ENCODE peak calls at places on chromosome 19, in four cellular contexts. One of them, this sample, is unnamed.
A peak's percentile ranks its signal among the peaks of the same experiment; 100 is the strongest.

GRCh38 chr19:8256276-8257051 is 47.3 kb downstream of the CERS4 start:
- DNase-seq in IMR-90: no peak
- DNase-seq in breast epithelium: no peak
- DNase-seq in esophagus squamous epithelium: no peak
- DNase-seq in this sample: no peak

GRCh38 chr19:38977445-38978314 is 2.1 kb upstream of the FBXO17 start:
- DNase-seq in IMR-90: peak; percentile 50
- DNase-seq in breast epithelium: no peak
- DNase-seq in esophagus squamous epithelium: no peak
- DNase-seq in this sample: no peak

GRCh38 chr19:40674291-40674690 is 16.2 kb downstream of the NUMBL start:
- DNase-seq in IMR-90: no peak
- DNase-seq in breast epithelium: no peak
- DNase-seq in esophagus squamous epithelium: no peak
- DNase-seq in this sample: no peak

GRCh38 chr19:29119582-29119981 is 93.4 kb downstream of the UQCRFS1 start:
- DNase-seq in IMR-90: no peak
- DNase-seq in breast epithelium: no peak
- DNase-seq in esophagus squamous epithelium: no peak
- DNase-seq in this sample: no peak

GRCh38 chr19:3707868-3708206 is 347 bp upstream of the TJP3 start:
- DNase-seq in IMR-90: no peak
- DNase-seq in breast epithelium: no peak
- DNase-seq in esophagus squamous epithelium: no peak
- DNase-seq in this sample: no peak

GRCh38 chr19:53521373-53522202 is 16.4 kb upstream of the ZNF331 start:
- DNase-seq in IMR-90: no peak
- DNase-seq in breast epithelium: no peak
- DNase-seq in esophagus squamous epithelium: no peak
- DNase-seq in this sample: no peak

GRCh38 chr19:1069009-1069779 is 2.2 kb downstream of the ARHGAP45 start:
- DNase-seq in IMR-90: no peak
- DNase-seq in breast epithelium: no peak
- DNase-seq in esophagus squamous epithelium: no peak
- DNase-seq in this sample: peak; percentile 64

GRCh38 chr19:12664406-12665280 is 1.9 kb downstream of the MAN2B1 start:
- DNase-seq in IMR-90: no peak
- DNase-seq in breast epithelium: no peak
- DNase-seq in esophagus squamous epithelium: no peak
- DNase-seq in this sample: no peak

GRCh38 chr19:50202962-50203280 is 501 bp upstream of the MYH14 start:
- DNase-seq in IMR-90: no peak
- DNase-seq in breast epithelium: no peak
- DNase-seq in esophagus squamous epithelium: no peak
- DNase-seq in this sample: no peak

GRCh38 chr19:925087-925911 is 536 bp upstream of the ARID3A start:
- DNase-seq in IMR-90: peak; percentile 82
- DNase-seq in breast epithelium: peak; percentile 72
- DNase-seq in esophagus squamous epithelium: no peak
- DNase-seq in this sample: peak; percentile 97

GRCh38 chr19:39325778-39326680 is 5.4 kb upstream of the LRFN1 start:
- DNase-seq in IMR-90: peak; percentile 7
- DNase-seq in breast epithelium: no peak
- DNase-seq in esophagus squamous epithelium: no peak
- DNase-seq in this sample: no peak

GRCh38 chr19:29724741-29725140 is 9.7 kb upstream of the C19orf12 start:
- DNase-seq in IMR-90: no peak
- DNase-seq in breast epithelium: no peak
- DNase-seq in esophagus squamous epithelium: no peak
- DNase-seq in this sample: no peak

GRCh38 chr19:1862424-1863307 is 713 bp downstream of the KLF16 start:
- DNase-seq in IMR-90: no peak
- DNase-seq in breast epithelium: no peak
- DNase-seq in esophagus squamous epithelium: no peak
- DNase-seq in this sample: no peak

GRCh38 chr19:55486043-55486970 is 1.3 kb downstream of the NAT14 start:
- DNase-seq in IMR-90: no peak
- DNase-seq in breast epithelium: no peak
- DNase-seq in esophagus squamous epithelium: no peak
- DNase-seq in this sample: no peak

DNA sequence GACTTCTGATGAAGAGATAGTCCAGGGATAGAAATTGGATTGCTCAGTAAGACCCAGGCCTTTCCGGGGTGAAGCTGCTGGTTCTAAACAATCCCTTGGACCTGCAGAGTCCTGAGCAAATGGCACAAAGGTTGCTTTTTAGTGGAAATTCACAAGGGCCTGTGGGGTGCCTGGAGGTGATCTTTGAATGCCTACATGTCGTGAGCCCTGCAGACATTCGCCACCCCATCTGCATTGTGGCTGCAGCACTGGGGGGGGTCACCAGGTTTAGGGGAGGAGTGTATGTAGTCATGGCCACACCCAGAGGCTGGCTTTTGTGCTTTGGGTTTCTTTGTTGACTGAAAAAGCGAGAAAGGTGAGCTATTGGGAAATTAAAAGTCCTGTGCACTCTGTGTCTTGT is 41.4 kb downstream of the SLC7A9 start:
- DNase-seq in IMR-90: no peak
- DNase-seq in breast epithelium: no peak
- DNase-seq in esophagus squamous epithelium: no peak
- DNase-seq in this sample: no peak
- TF ChIP-seq CTCF in IMR-90: no peak
- TF ChIP-seq CTCF in breast epithelium: no peak
- TF ChIP-seq CTCF in esophagus squamous epithelium: no peak
- TF ChIP-seq CTCF in this sample: no peak

GRCh38 chr19:33373701-33374405 is at the start of gene CEBPG:
- DNase-seq in IMR-90: peak; percentile 64
- DNase-seq in breast epithelium: no peak
- DNase-seq in esophagus squamous epithelium: no peak
- DNase-seq in this sample: peak; percentile 89
- TF ChIP-seq POLR2A in IMR-90: peak; percentile 72
- TF ChIP-seq POLR2A in breast epithelium: no peak
- TF ChIP-seq POLR2A in esophagus squamous epithelium: peak; percentile 96
- TF ChIP-seq POLR2A in this sample: peak; percentile 35

DNA sequence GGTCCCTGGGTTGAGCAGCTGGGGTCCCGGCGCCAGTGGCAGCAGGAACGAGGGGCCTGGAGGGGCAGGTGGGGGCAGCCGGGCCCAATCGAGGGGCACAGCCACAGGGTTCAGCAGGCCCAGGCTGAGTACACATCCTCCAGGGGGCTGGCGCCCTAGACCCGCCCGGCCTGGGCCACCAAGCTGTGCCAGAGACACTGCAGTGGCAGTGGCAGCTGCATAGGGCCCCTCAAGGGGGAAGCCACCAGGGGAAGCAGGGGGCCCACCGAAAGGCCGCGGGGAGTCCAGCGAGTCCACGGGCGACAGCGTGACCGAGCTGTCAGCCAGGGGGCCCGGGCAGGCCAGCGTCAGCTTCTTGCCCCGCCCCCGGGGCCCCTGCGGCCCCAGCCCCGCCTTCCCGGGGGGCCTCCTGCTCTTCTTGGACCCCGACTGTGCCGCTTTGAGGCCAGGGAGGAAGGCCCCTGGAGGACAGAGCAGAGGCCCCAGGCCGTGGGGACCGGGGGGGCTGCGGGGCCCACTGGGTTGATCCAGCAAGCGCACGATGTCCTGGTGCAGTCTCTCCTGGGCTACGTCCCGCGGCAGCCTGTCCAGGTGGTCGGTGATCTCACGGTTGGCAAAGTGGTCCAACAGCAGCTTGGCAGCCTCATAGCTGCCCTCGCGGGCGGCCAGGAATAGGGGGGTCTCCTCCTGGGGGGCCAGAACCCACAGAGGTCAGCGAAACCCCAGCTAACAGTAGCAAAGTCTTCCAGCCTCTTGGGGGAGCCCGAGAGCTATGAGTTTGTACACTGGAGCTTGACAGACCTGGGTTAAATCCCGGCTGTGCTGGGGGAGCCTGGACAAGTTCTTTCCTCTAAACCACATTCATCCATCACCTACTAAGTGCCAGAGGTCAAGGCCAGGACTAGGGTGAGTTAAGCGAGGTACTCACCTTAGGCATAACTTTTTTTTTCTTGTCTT is 39.5 kb downstream of the NOTCH3 start:
- DNase-seq in IMR-90: peak; percentile 18
- DNase-seq in breast epithelium: no peak
- DNase-seq in esophagus squamous epithelium: no peak
- DNase-seq in this sample: no peak
- TF ChIP-seq CTCF in IMR-90: peak; percentile 27
- TF ChIP-seq CTCF in breast epithelium: no peak
- TF ChIP-seq CTCF in esophagus squamous epithelium: peak; percentile 33
- TF ChIP-seq CTCF in this sample: no peak

GRCh38 chr19:9789066-9789465 is 20.5 kb upstream of the ZNF846 start:
- DNase-seq in IMR-90: no peak
- DNase-seq in breast epithelium: no peak
- DNase-seq in esophagus squamous epithelium: no peak
- DNase-seq in this sample: no peak

GRCh38 chr19:9782282-9782681 is 13.7 kb upstream of the ZNF846 start:
- DNase-seq in IMR-90: no peak
- DNase-seq in breast epithelium: no peak
- DNase-seq in esophagus squamous epithelium: no peak
- DNase-seq in this sample: no peak

GRCh38 chr19:9786819-9787218 is 18.3 kb upstream of the ZNF846 start:
- DNase-seq in IMR-90: no peak
- DNase-seq in breast epithelium: no peak
- DNase-seq in esophagus squamous epithelium: no peak
- DNase-seq in this sample: no peak

GRCh38 chr19:9786342-9786741 is 17.8 kb upstream of the ZNF846 start:
- DNase-seq in IMR-90: no peak
- DNase-seq in breast epithelium: peak; percentile 22
- DNase-seq in esophagus squamous epithelium: no peak
- DNase-seq in this sample: no peak

DNA sequence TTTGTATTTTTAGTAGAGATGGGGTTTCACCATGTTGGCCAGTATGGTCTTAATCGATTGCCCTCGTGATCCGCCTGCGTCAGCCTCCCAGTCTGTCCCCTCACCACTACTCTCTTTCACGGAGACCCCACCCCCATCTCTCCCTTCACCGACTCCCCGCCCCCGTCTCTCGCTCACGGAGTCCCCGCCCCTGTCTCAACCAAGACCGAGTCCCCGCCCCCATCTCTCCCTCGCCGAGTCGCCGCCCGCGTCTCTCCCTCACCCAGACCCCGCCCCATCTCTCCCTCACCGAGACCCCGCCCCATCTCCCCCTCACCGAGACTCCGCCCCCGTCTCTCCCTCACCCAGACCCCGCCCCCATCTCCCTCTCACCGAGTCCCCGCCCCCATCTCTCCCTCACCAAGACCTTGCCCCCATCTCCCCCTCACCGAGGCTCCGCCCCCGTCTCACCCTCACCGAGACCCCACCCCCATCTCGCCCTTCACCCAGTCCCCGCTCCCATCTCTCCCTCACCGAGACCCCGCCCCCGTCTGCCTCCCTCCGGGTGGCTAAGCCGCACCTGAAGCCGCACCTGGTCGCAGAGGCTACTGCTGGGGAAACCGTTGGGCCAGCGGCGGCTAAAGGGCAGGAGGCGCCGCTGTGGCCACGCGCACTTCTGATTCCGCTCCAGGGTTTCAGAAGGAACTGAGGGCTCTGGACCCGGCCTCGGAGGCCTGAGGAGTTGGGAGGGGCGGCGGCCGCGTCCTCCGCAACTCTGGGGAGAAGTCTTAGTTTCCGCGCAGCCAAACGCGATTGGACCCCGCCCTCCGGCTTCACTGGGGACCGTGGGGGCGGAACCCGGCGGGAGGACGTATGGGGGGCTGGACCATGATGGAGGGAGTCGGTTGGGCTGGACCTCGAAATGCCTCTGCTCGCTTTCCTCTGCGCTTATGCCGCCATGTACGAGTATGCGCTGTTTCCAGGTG is 17.1 kb upstream of the ZNF846 start:
- DNase-seq in IMR-90: peak; percentile 92
- DNase-seq in breast epithelium: peak; percentile 97
- DNase-seq in esophagus squamous epithelium: peak; percentile 97
- DNase-seq in this sample: peak; percentile 99
- TF ChIP-seq POLR2A in IMR-90: peak; percentile 64
- TF ChIP-seq POLR2A in breast epithelium: peak; percentile 71
- TF ChIP-seq POLR2A in esophagus squamous epithelium: peak; percentile 89
- TF ChIP-seq POLR2A in this sample: peak; percentile 44

GRCh38 chr19:10424011-10424637 is 3.8 kb downstream of the PDE4A start:
- DNase-seq in IMR-90: peak; percentile 68
- DNase-seq in breast epithelium: peak; percentile 55
- DNase-seq in esophagus squamous epithelium: no peak
- DNase-seq in this sample: no peak
- TF ChIP-seq CTCF in IMR-90: peak; percentile 88
- TF ChIP-seq CTCF in breast epithelium: peak; percentile 82
- TF ChIP-seq CTCF in esophagus squamous epithelium: peak; percentile 93
- TF ChIP-seq CTCF in this sample: no peak

GRCh38 chr19:42246869-42247630 is 4.6 kb upstream of the GSK3A start:
- DNase-seq in IMR-90: peak; percentile 10
- DNase-seq in breast epithelium: no peak
- DNase-seq in esophagus squamous epithelium: no peak
- DNase-seq in this sample: no peak
- TF ChIP-seq POLR2A in IMR-90: no peak
- TF ChIP-seq POLR2A in breast epithelium: no peak
- TF ChIP-seq POLR2A in esophagus squamous epithelium: no peak
- TF ChIP-seq POLR2A in this sample: no peak

GRCh38 chr19:10760268-10760944 is 42.5 kb downstream of the DNM2 start:
- DNase-seq in IMR-90: no peak
- DNase-seq in breast epithelium: no peak
- DNase-seq in esophagus squamous epithelium: no peak
- DNase-seq in this sample: no peak

GRCh38 chr19:10762656-10763055 is 44.8 kb downstream of the DNM2 start:
- DNase-seq in IMR-90: no peak
- DNase-seq in breast epithelium: no peak
- DNase-seq in esophagus squamous epithelium: no peak
- DNase-seq in this sample: no peak

GRCh38 chr19:10763399-10763798 is 45.5 kb downstream of the DNM2 start:
- DNase-seq in IMR-90: no peak
- DNase-seq in breast epithelium: no peak
- DNase-seq in esophagus squamous epithelium: no peak
- DNase-seq in this sample: no peak

GRCh38 chr19:10763828-10764339 is 46.0 kb downstream of the DNM2 start:
- DNase-seq in IMR-90: no peak
- DNase-seq in breast epithelium: no peak
- DNase-seq in esophagus squamous epithelium: no peak
- DNase-seq in this sample: no peak

DNA sequence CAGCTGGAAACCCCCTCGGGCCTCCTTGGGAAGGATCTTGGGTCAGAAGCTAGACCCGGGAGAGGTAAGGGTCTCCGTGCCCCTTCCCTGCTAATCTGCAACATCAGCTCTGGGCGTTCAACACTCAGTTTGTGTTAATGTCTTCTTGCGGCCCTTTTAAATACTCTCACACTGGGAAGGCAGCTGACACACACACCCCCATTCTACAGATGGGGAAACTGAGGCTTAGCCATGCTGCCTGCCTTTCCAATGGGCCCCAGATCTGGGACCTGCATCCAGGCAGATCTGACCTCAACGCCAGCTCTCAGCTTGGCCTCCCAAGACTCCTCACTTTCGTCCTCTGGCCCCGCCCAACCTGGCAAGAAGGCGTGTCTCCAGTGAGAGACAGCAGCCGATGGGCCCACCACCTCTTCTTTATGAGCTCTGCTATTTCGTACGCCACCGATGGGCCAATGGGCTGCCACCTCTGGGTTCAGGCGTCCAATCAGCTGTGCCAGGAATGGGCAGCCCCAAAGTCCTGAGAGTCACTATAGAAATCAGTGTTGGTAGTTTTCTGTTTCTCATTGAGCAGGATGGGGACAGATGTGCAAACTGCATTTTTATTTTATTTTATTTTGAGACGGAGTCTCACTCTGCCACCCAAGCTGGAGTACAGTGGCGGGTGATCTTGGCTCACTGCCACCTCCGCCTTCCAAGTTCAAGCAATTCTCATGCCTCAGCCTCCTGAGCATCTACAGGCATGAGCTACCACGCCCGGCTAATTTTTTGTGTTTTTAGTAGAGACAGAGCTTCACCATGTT is 43.8 kb downstream of the DNM2 start:
- DNase-seq in IMR-90: no peak
- DNase-seq in breast epithelium: no peak
- DNase-seq in esophagus squamous epithelium: no peak
- DNase-seq in this sample: no peak
- TF ChIP-seq CTCF in IMR-90: no peak
- TF ChIP-seq CTCF in breast epithelium: no peak
- TF ChIP-seq CTCF in esophagus squamous epithelium: no peak
- TF ChIP-seq CTCF in this sample: no peak

This sample was measured in lower leg skin.